ENCODE peak calls at places on chromosomes 1 and 21, in four cellular contexts. U is K562, R is IMR-90, F is GM12878. X is an unnamed sample.

GRCh38 chr1:53543130-53543770 is 84.1 kb downstream of the DMRTB1 start:
- DNase-seq in U (no peak), R (no peak), F (no peak), X (no peak)

GRCh38 chr1:26853156-26853555 is 9.8 kb upstream of the SFN start:
- DNase-seq in U (peak; percentile 85), R (peak; percentile 80), F (no peak), X (peak; percentile 79)

GRCh38 chr1:245512980-245513578 is 358.3 kb downstream of the KIF26B start:
- DNase-seq in U (peak; percentile 56), R (no peak), F (no peak), X (no peak)

GRCh38 chr1:36579049-36579448 is 96.3 kb upstream of the CSF3R start:
- DNase-seq in U (no peak), R (no peak), F (no peak), X (no peak)

GRCh38 chr1:24705260-24706073 is 39.8 kb upstream of the CLIC4 start:
- DNase-seq in U (peak; percentile 92), R (peak; percentile 87), F (peak; percentile 82), X (peak; percentile 97)

GRCh38 chr1:8191474-8191873 is 126.4 kb upstream of the SLC45A1 start:
- DNase-seq in U (no peak), R (no peak), F (no peak), X (no peak)

GRCh38 chr21:35619184-35619583 is 441.1 kb downstream of the SETD4 start:
- DNase-seq in U (no peak), R (peak; percentile 93), F (no peak), X (peak; percentile 6)

GRCh38 chr1:17615959-17616358 is 76.5 kb downstream of the ARHGEF10L start:
- DNase-seq in U (no peak), R (no peak), F (no peak), X (no peak)

GRCh38 chr1:210222288-210223006 is 10.1 kb upstream of the SERTAD4 start:
- DNase-seq in U (no peak), R (no peak), F (no peak), X (no peak)

GRCh38 chr1:184289825-184290550 is 96.8 kb upstream of the C1orf21 start:
- DNase-seq in U (no peak), R (no peak), F (no peak), X (no peak)

GRCh38 chr1:44610527-44611148 is 63.6 kb downstream of the TMEM53 start:
- DNase-seq in U (no peak), R (no peak), F (no peak), X (no peak)

GRCh38 chr1:160618327-160618726 is 28.5 kb downstream of the SLAMF1 start:
- DNase-seq in U (no peak), R (no peak), F (no peak), X (no peak)

GRCh38 chr1:165006843-165007242 is 349.7 kb downstream of the LMX1A start:
- DNase-seq in U (no peak), R (no peak), F (no peak), X (no peak)

GRCh38 chr1:3772027-3772714 is 378 bp upstream of the SMIM1 start:
- DNase-seq in U (peak; percentile 98), R (peak; percentile 62), F (no peak), X (peak; percentile 72)

GRCh38 chr1:10685851-10686403 is 110.5 kb downstream of the CASZ1 start:
- DNase-seq in U (no peak), R (peak; percentile 16), F (no peak), X (no peak)

GRCh38 chr1:42282024-42282579 is 52.9 kb downstream of the FOXJ3 start:
- DNase-seq in U (no peak), R (peak; percentile 65), F (no peak), X (no peak)

GRCh38 chr1:6657138-6657537 is 32.5 kb downstream of the THAP3 start:
- DNase-seq in U (no peak), R (no peak), F (no peak), X (no peak)

GRCh38 chr1:11147371-11147770 is 41.8 kb upstream of the ANGPTL7 start:
- DNase-seq in U (no peak), R (peak; percentile 34), F (no peak), X (peak; percentile 67)

GRCh38 chr1:207031632-207032258 is 811 bp downstream of the C1orf116 start:
- DNase-seq in U (no peak), R (no peak), F (no peak), X (no peak)

GRCh38 chr21:30986966-30987365 is 51.3 kb downstream of the KRTAP19-8 start:
- DNase-seq in U (no peak), R (no peak), F (no peak), X (no peak)

GRCh38 chr21:37767984-37768383 is 148.3 kb downstream of the KCNJ6 start:
- DNase-seq in U (no peak), R (peak; percentile 61), F (no peak), X (no peak)

GRCh38 chr1:205599667-205600042 is 32.2 kb downstream of the ELK4 start:
- DNase-seq in U (no peak), R (no peak), F (no peak), X (no peak)

GRCh38 chr1:183879477-183879876 is 74.6 kb downstream of the RGL1 start:
- DNase-seq in U (no peak), R (no peak), F (no peak), X (no peak)

GRCh38 chr1:27099904-27100796 is 54.8 kb downstream of the SLC9A1 start:
- DNase-seq in U (peak; percentile 80), R (no peak), F (no peak), X (no peak)

GRCh38 chr1:108114026-108114599 is 86.0 kb downstream of the SLC25A24 start:
- DNase-seq in U (no peak), R (no peak), F (no peak), X (no peak)

GRCh38 chr1:17588048-17588781 is 48.7 kb downstream of the ARHGEF10L start:
- DNase-seq in U (no peak), R (peak; percentile 5), F (no peak), X (no peak)

GRCh38 chr1:91579658-91580228 is 79.1 kb downstream of the CDC7 start:
- DNase-seq in U (no peak), R (peak; percentile 60), F (no peak), X (no peak)

GRCh38 chr1:236009857-236010256 is 55.0 kb downstream of the NID1 start:
- DNase-seq in U (no peak), R (peak; percentile 83), F (no peak), X (peak; percentile 87)

GRCh38 chr1:9542425-9542824 is 3.2 kb downstream of the SLC25A33 start:
- DNase-seq in U (no peak), R (peak; percentile 44), F (no peak), X (peak; percentile 64)

GRCh38 chr1:155961937-155962336 is 16.4 kb downstream of the ARHGEF2 start:
- DNase-seq in U (peak; percentile 48), R (peak; percentile 97), F (no peak), X (peak; percentile 91)

GRCh38 chr1:4494558-4494957 is 159.9 kb upstream of the AJAP1 start:
- DNase-seq in U (peak; percentile 25), R (no peak), F (no peak), X (no peak)

GRCh38 chr1:36653850-36654249 is 171.1 kb upstream of the CSF3R start:
- DNase-seq in U (no peak), R (peak; percentile 3), F (no peak), X (no peak)

GRCh38 chr1:107277022-107277421 is 136.2 kb downstream of the NTNG1 start:
- DNase-seq in U (no peak), R (peak; percentile 36), F (no peak), X (peak; percentile 21)

GRCh38 chr1:51906306-51907078 is 28.0 kb upstream of the NRDC start:
- DNase-seq in U (no peak), R (peak; percentile 82), F (no peak), X (no peak)
- TF ChIP-seq FOS in U (no peak), R (no peak), F (no peak), X (no peak)

GRCh38 chr1:48492392-48492791 is 20.4 kb upstream of the SPATA6 start:
- DNase-seq in U (no peak), R (no peak), F (no peak), X (peak; percentile 67)
- H2AFZ ChIP-seq in U (no peak overlapping the region), R (no peak overlapping the region), F (no peak overlapping the region), X (no peak overlapping the region)

DNA sequence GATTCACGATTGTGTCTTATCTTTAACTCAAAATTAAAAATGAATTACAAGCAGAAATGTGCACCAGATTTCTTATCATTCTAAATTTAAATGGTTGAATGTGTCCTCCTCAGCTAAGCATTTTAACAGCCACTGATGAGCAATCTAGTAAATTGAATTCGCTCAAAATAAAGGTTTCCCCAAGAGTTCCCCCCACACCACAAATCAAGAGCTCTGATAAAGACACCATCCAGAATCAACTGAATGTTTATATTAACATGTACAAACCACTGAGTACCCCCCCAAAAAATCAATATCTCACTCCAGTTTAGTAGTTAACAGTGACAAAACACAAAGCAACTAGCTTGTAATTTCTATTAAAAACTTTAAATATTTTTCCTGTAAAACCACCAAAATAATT is 1.9 kb downstream of the GPBP1L1 start:
- DNase-seq in U (no peak), R (no peak), F (no peak), X (no peak)
- H3K9ac ChIP-seq in U (no peak overlapping the region), R (no peak overlapping the region), F (no peak overlapping the region), X (peak overlapping the region; percentile 75)

GRCh38 chr1:198106007-198106406 is 50.8 kb upstream of the NEK7 start:
- DNase-seq in U (no peak), R (no peak), F (no peak), X (no peak)

GRCh38 chr1:198108646-198109045 is 48.2 kb upstream of the NEK7 start:
- DNase-seq in U (no peak), R (no peak), F (no peak), X (no peak)

GRCh38 chr1:198105185-198105584 is 51.6 kb upstream of the NEK7 start:
- DNase-seq in U (no peak), R (no peak), F (no peak), X (no peak)

GRCh38 chr1:198109316-198109715 is 47.5 kb upstream of the NEK7 start:
- DNase-seq in U (no peak), R (no peak), F (no peak), X (no peak)

GRCh38 chr1:198107041-198107440 is 49.8 kb upstream of the NEK7 start:
- DNase-seq in U (no peak), R (peak; percentile 41), F (no peak), X (no peak)
- TF ChIP-seq FOS in U (no peak), R (no peak), F (no peak), X (no peak)

DNA sequence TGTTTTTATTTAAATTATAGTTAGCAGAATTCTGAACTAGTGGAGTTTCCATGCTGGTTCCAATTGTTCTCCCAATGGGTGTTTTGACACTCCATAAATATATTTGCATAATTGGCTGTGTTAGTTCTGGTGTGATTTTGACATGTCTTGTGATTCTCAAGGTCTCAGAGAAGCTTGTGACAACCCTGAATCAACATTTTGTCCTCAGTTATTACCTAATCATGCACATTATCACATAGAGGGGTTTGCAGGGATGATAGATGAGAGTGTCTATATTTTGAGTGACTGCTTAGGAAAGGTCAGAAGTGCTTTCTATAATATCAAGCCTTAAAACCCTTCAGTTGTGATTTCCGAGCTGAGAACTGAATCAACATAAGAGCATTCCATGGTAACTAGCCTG is 11.5 kb upstream of the KCNK2 start:
- DNase-seq in U (no peak), R (no peak), F (no peak), X (no peak)
- H2AFZ ChIP-seq in U (no peak overlapping the region), R (no peak overlapping the region), F (no peak overlapping the region), X (no peak overlapping the region)

GRCh38 chr21:46002841-46003574 is 21.4 kb downstream of the COL6A1 start:
- DNase-seq in U (no peak), R (no peak), F (no peak), X (no peak)
- H3K9ac ChIP-seq in U (no peak overlapping the region), R (no peak overlapping the region), F (no peak overlapping the region), X (no peak overlapping the region)

DNA sequence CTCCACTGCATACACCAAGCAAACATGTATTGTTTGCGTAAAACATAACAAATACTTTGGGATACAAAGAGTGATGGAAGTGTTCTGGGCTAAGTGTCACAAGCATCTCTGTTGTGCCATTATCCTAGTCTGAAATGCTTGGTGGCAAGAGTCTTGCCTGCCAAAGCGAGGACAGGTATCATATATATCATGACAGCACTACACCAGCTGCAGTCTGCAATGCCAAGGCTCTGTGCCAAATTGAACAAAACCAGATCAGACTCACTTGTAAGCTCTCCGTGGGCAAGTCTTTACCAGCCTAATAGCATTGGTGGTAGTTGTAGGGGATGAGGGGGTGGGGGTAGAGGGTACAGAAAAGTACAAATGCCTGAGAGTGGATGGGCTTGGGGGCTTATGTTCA is 119.2 kb downstream of the RWDD3 start:
- DNase-seq in U (no peak), R (no peak), F (no peak), X (no peak)
- TF ChIP-seq FOS in U (no peak), R (no peak), F (no peak), X (no peak)